ENCODE peak calls at places on chromosomes 13 and 19, in ten cellular contexts. One of them, this sample, is unnamed.

GRCh38 chr19:55212447-55212846 is 3.1 kb upstream of the PTPRH start:
- DNase-seq in uterus: no peak
- DNase-seq in hepatocyte: peak
- DNase-seq in GM20000: no peak
- DNase-seq in adrenal gland: no peak
- DNase-seq in RWPE1: peak
- DNase-seq in cardiac fibroblast: peak
- DNase-seq in OCI-LY7: peak
- DNase-seq in fibroblast of lung: no peak
- DNase-seq in upper lobe of left lung: no peak
- DNase-seq in this sample: peak

GRCh38 chr19:30146346-30146745 is 204.3 kb downstream of the URI1 start:
- DNase-seq in uterus: no peak
- DNase-seq in hepatocyte: no peak
- DNase-seq in GM20000: no peak
- DNase-seq in adrenal gland: no peak
- DNase-seq in RWPE1: no peak
- DNase-seq in cardiac fibroblast: no peak
- DNase-seq in OCI-LY7: no peak
- DNase-seq in fibroblast of lung: no peak
- DNase-seq in upper lobe of left lung: no peak
- DNase-seq in this sample: no peak

GRCh38 chr19:48870048-48870447 is 1.6 kb upstream of the PLEKHA4 start:
- DNase-seq in uterus: no peak
- DNase-seq in hepatocyte: no peak
- DNase-seq in GM20000: no peak
- DNase-seq in adrenal gland: no peak
- DNase-seq in RWPE1: no peak
- DNase-seq in cardiac fibroblast: no peak
- DNase-seq in OCI-LY7: no peak
- DNase-seq in fibroblast of lung: no peak
- DNase-seq in upper lobe of left lung: no peak
- DNase-seq in this sample: no peak

GRCh38 chr13:102443234-102443633 is 41.4 kb upstream of the FGF14 start:
- DNase-seq in uterus: no peak
- DNase-seq in hepatocyte: no peak
- DNase-seq in GM20000: no peak
- DNase-seq in adrenal gland: no peak
- DNase-seq in RWPE1: no peak
- DNase-seq in cardiac fibroblast: no peak
- DNase-seq in OCI-LY7: no peak
- DNase-seq in fibroblast of lung: no peak
- DNase-seq in upper lobe of left lung: no peak
- DNase-seq in this sample: no peak

GRCh38 chr13:31982540-31982939 is 49.0 kb upstream of the FRY start:
- DNase-seq in uterus: no peak
- DNase-seq in hepatocyte: peak
- DNase-seq in GM20000: no peak
- DNase-seq in adrenal gland: peak
- DNase-seq in RWPE1: peak
- DNase-seq in cardiac fibroblast: peak
- DNase-seq in OCI-LY7: no peak
- DNase-seq in fibroblast of lung: peak
- DNase-seq in upper lobe of left lung: no peak
- DNase-seq in this sample: peak

GRCh38 chr13:99161512-99161911 is 39.1 kb upstream of the UBAC2 start:
- DNase-seq in uterus: no peak
- DNase-seq in hepatocyte: no peak
- DNase-seq in GM20000: no peak
- DNase-seq in adrenal gland: no peak
- DNase-seq in RWPE1: no peak
- DNase-seq in cardiac fibroblast: no peak
- DNase-seq in OCI-LY7: no peak
- DNase-seq in fibroblast of lung: no peak
- DNase-seq in upper lobe of left lung: no peak
- DNase-seq in this sample: no peak

GRCh38 chr13:52744842-52745241 is 5.2 kb upstream of the CNMD start:
- DNase-seq in uterus: no peak
- DNase-seq in hepatocyte: no peak
- DNase-seq in GM20000: no peak
- DNase-seq in adrenal gland: no peak
- DNase-seq in RWPE1: no peak
- DNase-seq in cardiac fibroblast: no peak
- DNase-seq in OCI-LY7: no peak
- DNase-seq in fibroblast of lung: no peak
- DNase-seq in upper lobe of left lung: no peak
- DNase-seq in this sample: no peak

GRCh38 chr13:113275387-113275786 is 21.7 kb upstream of the LAMP1 start:
- DNase-seq in uterus: no peak
- DNase-seq in hepatocyte: peak
- DNase-seq in GM20000: peak
- DNase-seq in adrenal gland: peak
- DNase-seq in RWPE1: peak
- DNase-seq in cardiac fibroblast: peak
- DNase-seq in OCI-LY7: peak
- DNase-seq in fibroblast of lung: peak
- DNase-seq in upper lobe of left lung: no peak
- DNase-seq in this sample: peak

GRCh38 chr19:8638078-8638619 is 7.7 kb downstream of the NFILZ start:
- DNase-seq in uterus: no peak
- DNase-seq in hepatocyte: no peak
- DNase-seq in GM20000: no peak
- DNase-seq in adrenal gland: no peak
- DNase-seq in RWPE1: no peak
- DNase-seq in cardiac fibroblast: peak
- DNase-seq in OCI-LY7: no peak
- DNase-seq in fibroblast of lung: no peak
- DNase-seq in upper lobe of left lung: no peak
- DNase-seq in this sample: peak

GRCh38 chr19:49808762-49809154 is 4.3 kb downstream of the FUZ start:
- DNase-seq in uterus: peak
- DNase-seq in hepatocyte: peak
- DNase-seq in GM20000: peak
- DNase-seq in adrenal gland: peak
- DNase-seq in RWPE1: peak
- DNase-seq in cardiac fibroblast: peak
- DNase-seq in OCI-LY7: peak
- DNase-seq in fibroblast of lung: peak
- DNase-seq in upper lobe of left lung: peak
- DNase-seq in this sample: peak

GRCh38 chr13:30110301-30111070 is 196.9 kb downstream of the KATNAL1 start:
- DNase-seq in uterus: no peak
- DNase-seq in hepatocyte: no peak
- DNase-seq in GM20000: no peak
- DNase-seq in adrenal gland: no peak
- DNase-seq in RWPE1: no peak
- DNase-seq in cardiac fibroblast: no peak
- DNase-seq in OCI-LY7: no peak
- DNase-seq in fibroblast of lung: no peak
- DNase-seq in upper lobe of left lung: no peak
- DNase-seq in this sample: no peak

GRCh38 chr13:30895773-30896172 is 10.3 kb upstream of the MEDAG start:
- DNase-seq in uterus: peak
- DNase-seq in hepatocyte: peak
- DNase-seq in GM20000: no peak
- DNase-seq in adrenal gland: no peak
- DNase-seq in RWPE1: peak
- DNase-seq in cardiac fibroblast: peak
- DNase-seq in OCI-LY7: no peak
- DNase-seq in fibroblast of lung: peak
- DNase-seq in upper lobe of left lung: no peak
- DNase-seq in this sample: no peak

GRCh38 chr19:4059931-4060620 is 6.6 kb downstream of the ZBTB7A start:
- DNase-seq in uterus: peak
- DNase-seq in hepatocyte: peak
- DNase-seq in GM20000: no peak
- DNase-seq in adrenal gland: peak
- DNase-seq in RWPE1: peak
- DNase-seq in cardiac fibroblast: peak
- DNase-seq in OCI-LY7: peak
- DNase-seq in fibroblast of lung: no peak
- DNase-seq in upper lobe of left lung: peak
- DNase-seq in this sample: peak

GRCh38 chr13:105587786-105588185 is 947.7 kb downstream of the EFNB2 start:
- DNase-seq in uterus: no peak
- DNase-seq in hepatocyte: peak
- DNase-seq in GM20000: no peak
- DNase-seq in adrenal gland: no peak
- DNase-seq in RWPE1: peak
- DNase-seq in cardiac fibroblast: peak
- DNase-seq in OCI-LY7: no peak
- DNase-seq in fibroblast of lung: no peak
- DNase-seq in upper lobe of left lung: no peak
- DNase-seq in this sample: no peak

GRCh38 chr13:33676700-33677048 is 141.3 kb upstream of the RFC3 start:
- DNase-seq in uterus: peak
- DNase-seq in hepatocyte: peak
- DNase-seq in GM20000: peak
- DNase-seq in adrenal gland: peak
- DNase-seq in RWPE1: no peak
- DNase-seq in cardiac fibroblast: peak
- DNase-seq in OCI-LY7: peak
- DNase-seq in fibroblast of lung: peak
- DNase-seq in upper lobe of left lung: no peak
- DNase-seq in this sample: peak

DNA sequence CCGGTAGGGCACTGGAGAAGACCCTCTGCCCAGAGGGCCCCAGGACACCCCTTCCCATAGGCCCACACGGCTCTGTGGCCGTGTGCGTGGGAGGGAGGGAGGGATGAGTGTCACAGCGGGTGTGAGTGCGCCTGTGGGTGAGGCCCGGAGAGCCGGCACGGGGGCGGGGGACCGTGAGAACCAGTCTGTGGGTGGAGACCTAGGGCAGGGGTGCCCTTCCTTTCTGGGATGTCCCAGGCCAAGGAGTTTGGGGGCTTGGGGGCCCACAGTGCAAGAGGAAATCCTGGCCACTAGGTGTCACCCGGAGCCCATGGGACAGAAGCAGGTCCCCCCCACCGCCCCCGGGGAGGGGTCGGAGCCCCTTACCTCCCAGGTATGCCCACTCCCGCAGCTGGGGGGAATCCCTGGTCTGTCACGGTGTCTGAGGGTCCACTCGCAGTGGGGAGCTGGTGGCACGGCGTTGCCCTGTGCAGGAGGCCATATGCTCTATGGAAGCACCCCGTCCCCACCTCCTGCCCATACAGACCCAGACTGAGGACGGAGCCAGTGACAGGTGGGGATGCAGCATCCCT is 16.0 kb upstream of the SLC7A10 start:
- DNase-seq in uterus: peak
- DNase-seq in hepatocyte: peak
- DNase-seq in GM20000: no peak
- DNase-seq in adrenal gland: no peak
- DNase-seq in RWPE1: peak
- DNase-seq in cardiac fibroblast: no peak
- DNase-seq in OCI-LY7: peak
- DNase-seq in fibroblast of lung: no peak
- DNase-seq in upper lobe of left lung: peak
- DNase-seq in this sample: peak
- TF ChIP-seq CTCF in uterus: peak
- TF ChIP-seq CTCF in hepatocyte: peak
- TF ChIP-seq CTCF in GM20000: peak
- TF ChIP-seq CTCF in adrenal gland: peak
- TF ChIP-seq CTCF in RWPE1: peak
- TF ChIP-seq CTCF in cardiac fibroblast: peak
- TF ChIP-seq CTCF in OCI-LY7: peak
- TF ChIP-seq CTCF in fibroblast of lung: peak
- TF ChIP-seq CTCF in upper lobe of left lung: peak
- TF ChIP-seq CTCF in this sample: peak

GRCh38 chr13:19818223-19818842 is 35.6 kb upstream of the PSPC1 start:
- DNase-seq in uterus: peak
- DNase-seq in hepatocyte: peak
- DNase-seq in GM20000: no peak
- DNase-seq in adrenal gland: no peak
- DNase-seq in RWPE1: no peak
- DNase-seq in cardiac fibroblast: no peak
- DNase-seq in OCI-LY7: peak
- DNase-seq in fibroblast of lung: no peak
- DNase-seq in upper lobe of left lung: peak
- DNase-seq in this sample: peak
- TF ChIP-seq CTCF in uterus: peak
- TF ChIP-seq CTCF in hepatocyte: peak
- TF ChIP-seq CTCF in GM20000: peak
- TF ChIP-seq CTCF in adrenal gland: no peak
- TF ChIP-seq CTCF in RWPE1: peak
- TF ChIP-seq CTCF in cardiac fibroblast: peak
- TF ChIP-seq CTCF in OCI-LY7: peak
- TF ChIP-seq CTCF in fibroblast of lung: no peak
- TF ChIP-seq CTCF in upper lobe of left lung: peak
- TF ChIP-seq CTCF in this sample: peak

DNA sequence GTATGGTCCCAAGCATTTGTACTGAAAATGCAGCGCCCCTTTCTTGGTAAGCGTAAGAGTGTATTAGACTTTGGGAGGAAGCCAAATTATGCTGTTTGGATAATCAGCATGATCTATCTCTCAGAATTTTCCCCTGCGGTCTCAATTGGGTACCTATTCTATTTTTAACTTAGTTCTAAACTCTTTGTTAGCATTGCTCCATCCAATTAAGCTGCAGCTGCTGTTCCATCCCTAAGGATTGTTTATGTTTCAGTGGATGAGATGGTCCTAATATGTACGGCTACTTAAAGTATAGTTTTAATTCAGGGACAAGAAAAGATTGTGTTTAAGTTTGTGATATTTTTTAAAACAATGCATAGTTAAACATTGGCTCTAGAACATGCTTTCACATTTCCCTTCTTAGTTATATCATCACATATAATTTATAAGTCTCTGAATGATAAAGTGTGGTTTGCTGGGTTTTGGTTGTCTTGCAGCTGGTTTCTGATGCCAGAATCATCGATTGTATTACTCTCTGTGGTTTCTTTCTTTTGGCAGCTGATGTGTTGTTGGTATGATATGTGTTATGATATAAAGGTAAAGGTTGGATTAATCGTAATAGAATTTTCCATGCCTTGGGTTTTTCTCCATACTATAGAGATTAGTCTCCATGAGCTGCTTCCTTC is 15.1 kb downstream of the POLR1D start:
- DNase-seq in uterus: no peak
- DNase-seq in hepatocyte: no peak
- DNase-seq in GM20000: no peak
- DNase-seq in adrenal gland: no peak
- DNase-seq in RWPE1: no peak
- DNase-seq in cardiac fibroblast: no peak
- DNase-seq in OCI-LY7: no peak
- DNase-seq in fibroblast of lung: peak
- DNase-seq in upper lobe of left lung: no peak
- DNase-seq in this sample: no peak
- TF ChIP-seq CTCF in uterus: no peak
- TF ChIP-seq CTCF in hepatocyte: no peak
- TF ChIP-seq CTCF in GM20000: no peak
- TF ChIP-seq CTCF in adrenal gland: no peak
- TF ChIP-seq CTCF in RWPE1: no peak
- TF ChIP-seq CTCF in cardiac fibroblast: no peak
- TF ChIP-seq CTCF in OCI-LY7: no peak
- TF ChIP-seq CTCF in fibroblast of lung: no peak
- TF ChIP-seq CTCF in upper lobe of left lung: no peak
- TF ChIP-seq CTCF in this sample: no peak

DNA sequence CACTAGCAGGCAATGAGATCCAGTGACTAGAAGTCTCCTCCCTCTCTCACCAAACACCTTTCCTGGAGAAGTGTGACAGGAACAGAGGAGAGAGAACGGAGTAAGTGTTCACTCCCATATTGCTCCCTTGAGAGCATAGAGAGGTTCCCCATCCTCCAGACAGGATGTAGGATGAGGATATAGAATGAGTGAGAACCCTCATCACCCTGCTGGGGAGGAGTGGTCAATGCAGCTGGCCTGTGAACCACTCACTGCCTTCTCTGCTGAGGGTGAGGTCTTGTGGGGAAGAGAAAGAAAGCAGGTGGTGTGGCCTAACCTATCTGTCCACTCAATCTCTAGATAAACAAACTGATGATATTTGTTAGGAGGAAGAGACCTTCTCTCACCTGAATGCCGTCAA is 386.6 kb downstream of the PCDH20 start:
- DNase-seq in uterus: no peak
- DNase-seq in hepatocyte: no peak
- DNase-seq in GM20000: no peak
- DNase-seq in adrenal gland: no peak
- DNase-seq in RWPE1: no peak
- DNase-seq in cardiac fibroblast: no peak
- DNase-seq in OCI-LY7: no peak
- DNase-seq in fibroblast of lung: no peak
- DNase-seq in upper lobe of left lung: no peak
- DNase-seq in this sample: no peak
- TF ChIP-seq CTCF in uterus: no peak
- TF ChIP-seq CTCF in hepatocyte: no peak
- TF ChIP-seq CTCF in GM20000: no peak
- TF ChIP-seq CTCF in adrenal gland: no peak
- TF ChIP-seq CTCF in RWPE1: no peak
- TF ChIP-seq CTCF in cardiac fibroblast: no peak
- TF ChIP-seq CTCF in OCI-LY7: no peak
- TF ChIP-seq CTCF in fibroblast of lung: no peak
- TF ChIP-seq CTCF in upper lobe of left lung: no peak
- TF ChIP-seq CTCF in this sample: no peak